ENCODE peak calls at places on chromosomes 13 and 19, in six cellular contexts. I is neural progenitor cell, M is gastrocnemius medialis, P is HFF-Myc, F is A673, U is psoas muscle. L is an unnamed sample.

GRCh38 chr19:45769821-45770191 is 754 bp upstream of the SIX5 start:
- DNase-seq in I (peak; percentile 73), M (peak; percentile 60), P (no peak), F (peak; percentile 68), U (no peak), L (peak; percentile 60)

GRCh38 chr13:76331948-76332712 is 554.1 kb downstream of the KCTD12 start:
- DNase-seq in I (no peak), M (no peak), P (no peak), F (no peak), U (no peak), L (no peak)

GRCh38 chr19:1524972-1525325 is 1.1 kb downstream of the PLK5 start:
- DNase-seq in I (no peak), M (no peak), P (no peak), F (no peak), U (no peak), L (no peak)

GRCh38 chr13:94710881-94711560 is 1.3 kb downstream of the SOX21 start:
- DNase-seq in I (peak; percentile 77), M (no peak), P (no peak), F (peak; percentile 64), U (no peak), L (no peak)

GRCh38 chr19:18280247-18281081 is 958 bp downstream of the JUND start:
- DNase-seq in I (peak; percentile 81), M (peak; percentile 85), P (no peak), F (peak; percentile 81), U (peak; percentile 85), L (peak; percentile 85)

GRCh38 chr19:42363614-42364346 is 26.3 kb downstream of the CNFN start:
- DNase-seq in I (no peak), M (no peak), P (no peak), F (no peak), U (no peak), L (no peak)

GRCh38 chr19:41542622-41543021 is 33.3 kb upstream of the CEACAM21 start:
- DNase-seq in I (no peak), M (no peak), P (no peak), F (no peak), U (no peak), L (no peak)

GRCh38 chr13:42746846-42747245 is 34.5 kb upstream of the FAM216B start:
- DNase-seq in I (no peak), M (no peak), P (peak; percentile 7), F (no peak), U (no peak), L (no peak)

GRCh38 chr13:36822786-36823185 is 3.8 kb downstream of the RFXAP start:
- DNase-seq in I (no peak), M (no peak), P (no peak), F (no peak), U (no peak), L (no peak)

GRCh38 chr13:27126877-27127276 is 44.7 kb downstream of the USP12 start:
- DNase-seq in I (no peak), M (no peak), P (no peak), F (no peak), U (no peak), L (no peak)

GRCh38 chr13:114112231-114112825 is 20.1 kb downstream of the RASA3 start:
- DNase-seq in I (peak; percentile 80), M (peak; percentile 26), P (no peak), F (no peak), U (peak; percentile 15), L (no peak)

GRCh38 chr19:9757544-9758501 is 10.7 kb downstream of the ZNF846 start:
- DNase-seq in I (no peak), M (no peak), P (no peak), F (no peak), U (no peak), L (no peak)

GRCh38 chr13:21389124-21389523 is 70.0 kb downstream of the ZDHHC20 start:
- DNase-seq in I (no peak), M (no peak), P (no peak), F (no peak), U (no peak), L (no peak)

GRCh38 chr13:21043898-21044297 is 17.5 kb downstream of the LATS2 start:
- DNase-seq in I (no peak), M (no peak), P (no peak), F (peak; percentile 70), U (no peak), L (no peak)

GRCh38 chr13:98364648-98365047 is 187.6 kb upstream of the RNF113B start:
- DNase-seq in I (no peak), M (no peak), P (no peak), F (no peak), U (no peak), L (no peak)

GRCh38 chr19:48292798-48293197 is 22.9 kb downstream of the ZNF114 start:
- DNase-seq in I (no peak), M (no peak), P (no peak), F (peak; percentile 81), U (peak; percentile 47), L (no peak)

DNA sequence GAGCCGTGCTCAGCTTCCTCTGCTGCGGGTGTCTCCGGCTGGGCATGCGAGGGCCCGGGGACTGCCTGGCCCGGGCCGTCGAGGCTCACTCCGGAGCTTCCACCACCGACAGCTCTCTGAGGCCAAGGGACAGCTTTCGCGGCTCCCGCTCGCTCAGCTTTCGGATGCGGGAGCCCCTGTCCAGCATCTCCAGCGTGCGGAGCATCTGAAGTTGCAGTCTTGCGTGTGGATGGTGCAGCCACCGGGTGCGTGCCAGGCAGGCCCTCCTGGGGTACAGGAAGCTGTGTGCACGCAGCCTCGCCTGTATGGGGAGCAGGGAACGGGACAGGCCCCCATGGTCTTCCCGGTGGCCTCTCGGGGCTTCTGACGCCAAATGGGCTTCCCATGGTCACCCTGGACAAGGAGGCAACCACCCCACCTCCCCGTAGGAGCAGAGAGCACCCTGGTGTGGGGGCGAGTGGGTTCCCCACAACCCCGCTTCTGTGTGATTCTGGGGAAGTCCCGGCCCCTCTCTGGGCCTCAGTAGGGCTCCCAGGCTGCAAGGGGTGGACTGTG is 1.2 kb downstream of the S1PR4 start:
- DNase-seq in I (no peak), M (no peak), P (no peak), F (no peak), U (no peak), L (no peak)
- H3K4me3 ChIP-seq in I (no peak overlapping the region), M (no peak overlapping the region), P (no peak overlapping the region), F (no peak overlapping the region), U (no peak overlapping the region), L (no peak overlapping the region)

GRCh38 chr19:11507370-11508078 is 1.9 kb upstream of the ZNF653 start:
- DNase-seq in I (no peak), M (no peak), P (no peak), F (no peak), U (no peak), L (no peak)

GRCh38 chr19:11506101-11506555 is 489 bp upstream of the ZNF653 start:
- DNase-seq in I (no peak), M (no peak), P (no peak), F (no peak), U (no peak), L (no peak)

GRCh38 chr19:11505504-11506100 is at the start of gene ZNF653:
- DNase-seq in I (peak; percentile 99), M (peak; percentile 92), P (peak; percentile 85), F (peak; percentile 98), U (peak; percentile 92), L (peak; percentile 95)

GRCh38 chr19:11504502-11505031 is 1.1 kb downstream of the ZNF653 start:
- DNase-seq in I (no peak), M (no peak), P (no peak), F (no peak), U (no peak), L (no peak)

GRCh38 chr19:11505032-11505503 is 571 bp downstream of the ZNF653 start:
- DNase-seq in I (peak; percentile 98), M (peak; percentile 97), P (peak; percentile 69), F (peak; percentile 96), U (peak; percentile 98), L (peak; percentile 99)
- H3K4me3 ChIP-seq in I (peak overlapping the region; percentile 91), M (peak overlapping the region; percentile 99), P (peak overlapping the region; percentile 57), F (peak overlapping the region; percentile 85), U (peak overlapping the region; percentile 84), L (peak overlapping the region; percentile 85)

GRCh38 chr13:28527629-28528028 is 32.7 kb upstream of the FLT1 start:
- DNase-seq in I (no peak), M (no peak), P (no peak), F (no peak), U (no peak), L (no peak)
- H3K4me3 ChIP-seq in I (no peak overlapping the region), M (no peak overlapping the region), P (no peak overlapping the region), F (no peak overlapping the region), U (no peak overlapping the region), L (no peak overlapping the region)

GRCh38 chr19:35561436-35561835 is 2.0 kb downstream of the ATP4A start:
- DNase-seq in I (no peak), M (no peak), P (no peak), F (no peak), U (no peak), L (no peak)
- H3K4me3 ChIP-seq in I (no peak overlapping the region), M (no peak overlapping the region), P (no peak overlapping the region), F (no peak overlapping the region), U (no peak overlapping the region), L (no peak overlapping the region)